ENCODE peak calls at places on chromosomes 13 and 19, in six cellular contexts. W is H9, X is mesendoderm, Q is H1, G is neuronal stem cell, I is IMR-90. N is an unnamed sample.

GRCh38 chr19:55149078-55150003 is at the start of gene TNNT1:
- DNase-seq in X (peak), I (no peak), Q (no peak), G (no peak), W (peak), N (no peak)

GRCh38 chr13:73138276-73138950 is 79.6 kb downstream of the KLF5 start:
- DNase-seq in I (peak), Q (no peak), G (no peak), W (no peak), X (peak), N (peak)

GRCh38 chr13:49625392-49626137 is 2.7 kb upstream of the ARL11 start:
- DNase-seq in G (no peak), X (no peak), I (peak), Q (no peak), W (no peak), N (no peak)

GRCh38 chr19:13044160-13044853 is 49.0 kb downstream of the NFIX start:
- DNase-seq in I (peak), G (no peak), Q (no peak), W (no peak), X (no peak), N (no peak)

GRCh38 chr19:2706251-2706650 is 3.8 kb upstream of the GNG7 start:
- DNase-seq in I (no peak), X (no peak), G (no peak), W (no peak), Q (no peak), N (no peak)

GRCh38 chr13:33353210-33353609 is 67.7 kb upstream of the STARD13 start:
- DNase-seq in G (no peak), X (no peak), Q (no peak), W (no peak), I (no peak), N (no peak)

GRCh38 chr13:31887311-31887710 is 144.3 kb upstream of the FRY start:
- DNase-seq in X (no peak), I (peak), Q (no peak), W (no peak), G (no peak), N (no peak)

GRCh38 chr19:12544401-12544876 is 6.8 kb downstream of the ZNF564 start:
- DNase-seq in I (peak), X (no peak), W (no peak), Q (no peak), G (no peak), N (no peak)

GRCh38 chr19:38095411-38096308 is 128.4 kb downstream of the DPF1 start:
- DNase-seq in I (peak), W (peak), Q (peak), X (peak), G (peak), N (peak)

GRCh38 chr13:28953714-28954113 is 133.6 kb downstream of the MTUS2 start:
- DNase-seq in Q (no peak), I (no peak), X (no peak), W (no peak), G (no peak), N (no peak)

GRCh38 chr13:59673301-59673700 is 490.4 kb downstream of the DIAPH3 start:
- DNase-seq in W (no peak), X (no peak), I (peak), G (no peak), Q (no peak), N (no peak)

GRCh38 chr19:51505904-51506303 is 4.3 kb upstream of the SIGLEC12 start:
- DNase-seq in W (no peak), Q (no peak), I (no peak), G (no peak), X (no peak), N (no peak)

GRCh38 chr13:101673360-101674105 is 221.1 kb downstream of the ITGBL1 start:
- DNase-seq in W (no peak), I (no peak), G (no peak), Q (no peak), X (no peak), N (no peak)
- H2BK15ac ChIP-seq in W (no peak), I (no peak), G (no peak), Q (no peak), X (no peak), N (no peak)

DNA sequence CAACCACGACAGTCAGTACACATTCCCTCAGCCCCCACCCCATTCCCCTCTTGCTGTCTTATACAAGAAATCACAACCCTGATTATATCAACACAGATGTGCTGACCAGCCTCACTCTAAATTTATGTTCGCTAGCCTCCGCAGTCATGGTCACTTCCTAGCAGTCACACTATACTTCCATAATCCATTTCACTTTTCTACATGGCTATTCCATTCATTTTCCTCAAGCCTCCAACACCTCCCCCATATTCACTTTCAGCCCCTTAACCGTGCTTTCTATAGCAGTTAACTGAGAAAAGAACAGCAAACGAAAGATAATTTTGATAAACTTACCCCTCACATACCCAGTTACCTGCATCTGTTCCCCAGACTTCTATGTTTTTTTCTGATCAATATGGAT is 8.4 kb downstream of the LSM14A start:
- DNase-seq in X (no peak), W (no peak), Q (no peak), I (no peak), G (no peak), N (no peak)
- H2BK15ac ChIP-seq in X (no peak), W (no peak), Q (no peak), I (no peak), G (no peak), N (no peak)

DNA sequence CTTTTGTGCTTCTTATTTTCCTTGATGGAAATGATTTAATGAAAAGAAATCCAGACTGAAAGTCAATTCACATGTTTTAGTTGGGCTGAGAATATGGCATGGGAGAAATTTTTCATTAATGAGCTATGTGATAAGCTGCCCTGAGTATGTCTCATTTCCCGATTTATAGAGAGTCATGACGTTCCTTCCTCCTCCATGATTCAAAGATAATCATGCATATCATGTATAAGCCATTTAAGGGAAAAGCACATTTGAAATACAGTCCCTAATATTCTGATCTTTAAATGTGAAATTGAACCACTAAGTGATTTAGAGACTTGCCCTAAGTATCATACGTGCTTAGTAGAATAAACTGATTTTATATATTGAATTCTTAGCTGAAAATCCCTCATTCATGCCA is 840.9 kb downstream of the PCDH17 start:
- DNase-seq in Q (no peak), X (no peak), I (no peak), G (no peak), W (no peak), N (no peak)
- H2BK15ac ChIP-seq in Q (no peak), X (no peak), I (no peak), G (no peak), W (no peak), N (no peak)

GRCh38 chr19:8609210-8610040 is 1.1 kb downstream of the ADAMTS10 start:
- DNase-seq in G (peak), X (peak), I (peak), W (peak), Q (peak), N (peak)
- H2BK15ac ChIP-seq in G (peak), X (no peak), I (peak), W (no peak), Q (peak), N (peak)